ENCODE peak calls at places on chromosomes 6 and 20, in seven cellular contexts. One of them, this sample, is unnamed.

GRCh38 chr6:129498950-129499870 is 210.8 kb downstream of the ARHGAP18 start:
- DNase-seq in astrocyte: peak; percentile 46
- DNase-seq in type B pancreatic cell: no peak
- DNase-seq in CD8-positive, alpha-beta T cell: no peak
- DNase-seq in hepatocyte: peak; percentile 74
- DNase-seq in AG04450: no peak
- DNase-seq in brain microvascular endothelial cell: peak; percentile 29
- DNase-seq in this sample: peak; percentile 62

GRCh38 chr6:149938571-149939462 is 3.0 kb upstream of the ULBP2 start:
- DNase-seq in astrocyte: no peak
- DNase-seq in type B pancreatic cell: no peak
- DNase-seq in CD8-positive, alpha-beta T cell: no peak
- DNase-seq in hepatocyte: no peak
- DNase-seq in AG04450: no peak
- DNase-seq in brain microvascular endothelial cell: no peak
- DNase-seq in this sample: no peak

GRCh38 chr6:89350281-89351037 is 2.1 kb downstream of the UBE2J1 start:
- DNase-seq in astrocyte: peak; percentile 56
- DNase-seq in type B pancreatic cell: no peak
- DNase-seq in CD8-positive, alpha-beta T cell: no peak
- DNase-seq in hepatocyte: no peak
- DNase-seq in AG04450: no peak
- DNase-seq in brain microvascular endothelial cell: no peak
- DNase-seq in this sample: peak; percentile 2

GRCh38 chr6:8079116-8079515 is 14.9 kb upstream of the BLOC1S5 start:
- DNase-seq in astrocyte: no peak
- DNase-seq in type B pancreatic cell: no peak
- DNase-seq in CD8-positive, alpha-beta T cell: no peak
- DNase-seq in hepatocyte: no peak
- DNase-seq in AG04450: no peak
- DNase-seq in brain microvascular endothelial cell: no peak
- DNase-seq in this sample: no peak

GRCh38 chr6:87230801-87231200 is 75.4 kb downstream of the ZNF292 start:
- DNase-seq in astrocyte: no peak
- DNase-seq in type B pancreatic cell: no peak
- DNase-seq in CD8-positive, alpha-beta T cell: no peak
- DNase-seq in hepatocyte: no peak
- DNase-seq in AG04450: no peak
- DNase-seq in brain microvascular endothelial cell: no peak
- DNase-seq in this sample: no peak

GRCh38 chr20:35191419-35191818 is 19.5 kb downstream of the PROCR start:
- DNase-seq in astrocyte: no peak
- DNase-seq in type B pancreatic cell: peak; percentile 2
- DNase-seq in CD8-positive, alpha-beta T cell: no peak
- DNase-seq in hepatocyte: no peak
- DNase-seq in AG04450: no peak
- DNase-seq in brain microvascular endothelial cell: no peak
- DNase-seq in this sample: no peak

GRCh38 chr20:64077876-64078551 is 1.3 kb downstream of the RGS19 start:
- DNase-seq in astrocyte: no peak
- DNase-seq in type B pancreatic cell: no peak
- DNase-seq in CD8-positive, alpha-beta T cell: no peak
- DNase-seq in hepatocyte: no peak
- DNase-seq in AG04450: no peak
- DNase-seq in brain microvascular endothelial cell: no peak
- DNase-seq in this sample: no peak

GRCh38 chr6:51515052-51515402 is 572.4 kb downstream of the PKHD1 start:
- DNase-seq in astrocyte: no peak
- DNase-seq in type B pancreatic cell: no peak
- DNase-seq in CD8-positive, alpha-beta T cell: no peak
- DNase-seq in hepatocyte: no peak
- DNase-seq in AG04450: no peak
- DNase-seq in brain microvascular endothelial cell: no peak
- DNase-seq in this sample: no peak

GRCh38 chr20:58374027-58374850 is 14.8 kb upstream of the VAPB start:
- DNase-seq in astrocyte: no peak
- DNase-seq in type B pancreatic cell: no peak
- DNase-seq in CD8-positive, alpha-beta T cell: no peak
- DNase-seq in hepatocyte: no peak
- DNase-seq in AG04450: no peak
- DNase-seq in brain microvascular endothelial cell: no peak
- DNase-seq in this sample: no peak

GRCh38 chr6:139240161-139241010 is 51.4 kb downstream of the TXLNB start:
- DNase-seq in astrocyte: peak; percentile 88
- DNase-seq in type B pancreatic cell: no peak
- DNase-seq in CD8-positive, alpha-beta T cell: no peak
- DNase-seq in hepatocyte: peak; percentile 53
- DNase-seq in AG04450: peak; percentile 89
- DNase-seq in brain microvascular endothelial cell: peak; percentile 91
- DNase-seq in this sample: peak; percentile 17

GRCh38 chr6:38651121-38651784 is 11.5 kb upstream of the BTBD9 start:
- DNase-seq in astrocyte: no peak
- DNase-seq in type B pancreatic cell: no peak
- DNase-seq in CD8-positive, alpha-beta T cell: no peak
- DNase-seq in hepatocyte: no peak
- DNase-seq in AG04450: no peak
- DNase-seq in brain microvascular endothelial cell: no peak
- DNase-seq in this sample: peak; percentile 26

GRCh38 chr6:52931351-52931750 is 21.9 kb upstream of the GSTA3 start:
- DNase-seq in astrocyte: no peak
- DNase-seq in type B pancreatic cell: no peak
- DNase-seq in CD8-positive, alpha-beta T cell: no peak
- DNase-seq in hepatocyte: no peak
- DNase-seq in AG04450: no peak
- DNase-seq in brain microvascular endothelial cell: no peak
- DNase-seq in this sample: no peak

GRCh38 chr6:8707956-8708772 is 272.8 kb upstream of the SLC35B3 start:
- DNase-seq in astrocyte: no peak
- DNase-seq in type B pancreatic cell: no peak
- DNase-seq in CD8-positive, alpha-beta T cell: no peak
- DNase-seq in hepatocyte: peak; percentile 65
- DNase-seq in AG04450: no peak
- DNase-seq in brain microvascular endothelial cell: no peak
- DNase-seq in this sample: peak; percentile 1

GRCh38 chr20:62159835-62160234 is 16.3 kb downstream of the SS18L1 start:
- DNase-seq in astrocyte: peak; percentile 70
- DNase-seq in type B pancreatic cell: no peak
- DNase-seq in CD8-positive, alpha-beta T cell: no peak
- DNase-seq in hepatocyte: no peak
- DNase-seq in AG04450: no peak
- DNase-seq in brain microvascular endothelial cell: no peak
- DNase-seq in this sample: peak; percentile 14

GRCh38 chr6:73079611-73079955 is 145.7 kb downstream of the KHDC1L start:
- DNase-seq in astrocyte: peak; percentile 88
- DNase-seq in type B pancreatic cell: no peak
- DNase-seq in CD8-positive, alpha-beta T cell: no peak
- DNase-seq in hepatocyte: peak; percentile 8
- DNase-seq in AG04450: peak; percentile 27
- DNase-seq in brain microvascular endothelial cell: peak; percentile 36
- DNase-seq in this sample: peak; percentile 59

GRCh38 chr6:149450679-149451360 is 34.0 kb downstream of the ZC3H12D start:
- DNase-seq in astrocyte: no peak
- DNase-seq in type B pancreatic cell: peak; percentile 70
- DNase-seq in CD8-positive, alpha-beta T cell: no peak
- DNase-seq in hepatocyte: peak; percentile 48
- DNase-seq in AG04450: no peak
- DNase-seq in brain microvascular endothelial cell: no peak
- DNase-seq in this sample: no peak

GRCh38 chr20:59428006-59428405 is 127.6 kb downstream of the EDN3 start:
- DNase-seq in astrocyte: no peak
- DNase-seq in type B pancreatic cell: no peak
- DNase-seq in CD8-positive, alpha-beta T cell: no peak
- DNase-seq in hepatocyte: no peak
- DNase-seq in AG04450: no peak
- DNase-seq in brain microvascular endothelial cell: no peak
- DNase-seq in this sample: no peak

GRCh38 chr6:111692327-111693164 is 86.9 kb upstream of the TRAF3IP2 start:
- DNase-seq in astrocyte: peak; percentile 44
- DNase-seq in type B pancreatic cell: no peak
- DNase-seq in CD8-positive, alpha-beta T cell: no peak
- DNase-seq in hepatocyte: peak; percentile 56
- DNase-seq in AG04450: no peak
- DNase-seq in brain microvascular endothelial cell: no peak
- DNase-seq in this sample: no peak

GRCh38 chr6:157019115-157019628 is 242.0 kb downstream of the ARID1B start:
- DNase-seq in astrocyte: no peak
- DNase-seq in type B pancreatic cell: no peak
- DNase-seq in CD8-positive, alpha-beta T cell: no peak
- DNase-seq in hepatocyte: peak; percentile 10
- DNase-seq in AG04450: no peak
- DNase-seq in brain microvascular endothelial cell: no peak
- DNase-seq in this sample: peak; percentile 23
- TF ChIP-seq CTCF in astrocyte: no peak
- TF ChIP-seq CTCF in type B pancreatic cell: peak; percentile 45
- TF ChIP-seq CTCF in CD8-positive, alpha-beta T cell: no peak
- TF ChIP-seq CTCF in hepatocyte: no peak
- TF ChIP-seq CTCF in AG04450: no peak
- TF ChIP-seq CTCF in brain microvascular endothelial cell: no peak
- TF ChIP-seq CTCF in this sample: peak; percentile 42

GRCh38 chr20:43977252-43977651 is 62.6 kb downstream of the TOX2 start:
- DNase-seq in astrocyte: peak; percentile 51
- DNase-seq in type B pancreatic cell: no peak
- DNase-seq in CD8-positive, alpha-beta T cell: no peak
- DNase-seq in hepatocyte: no peak
- DNase-seq in AG04450: no peak
- DNase-seq in brain microvascular endothelial cell: no peak
- DNase-seq in this sample: peak; percentile 45
- TF ChIP-seq CTCF in astrocyte: no peak
- TF ChIP-seq CTCF in type B pancreatic cell: no peak
- TF ChIP-seq CTCF in CD8-positive, alpha-beta T cell: no peak
- TF ChIP-seq CTCF in hepatocyte: no peak
- TF ChIP-seq CTCF in AG04450: no peak
- TF ChIP-seq CTCF in brain microvascular endothelial cell: no peak
- TF ChIP-seq CTCF in this sample: no peak

GRCh38 chr6:157952751-157953479 is 28.7 kb upstream of the SYNJ2 start:
- DNase-seq in astrocyte: no peak
- DNase-seq in type B pancreatic cell: no peak
- DNase-seq in CD8-positive, alpha-beta T cell: no peak
- DNase-seq in hepatocyte: peak; percentile 26
- DNase-seq in AG04450: no peak
- DNase-seq in brain microvascular endothelial cell: no peak
- DNase-seq in this sample: peak; percentile 7

GRCh38 chr6:157953580-157954091 is 28.0 kb upstream of the SYNJ2 start:
- DNase-seq in astrocyte: no peak
- DNase-seq in type B pancreatic cell: no peak
- DNase-seq in CD8-positive, alpha-beta T cell: no peak
- DNase-seq in hepatocyte: peak; percentile 31
- DNase-seq in AG04450: no peak
- DNase-seq in brain microvascular endothelial cell: no peak
- DNase-seq in this sample: no peak

GRCh38 chr6:157955675-157956074 is 26.0 kb upstream of the SYNJ2 start:
- DNase-seq in astrocyte: no peak
- DNase-seq in type B pancreatic cell: no peak
- DNase-seq in CD8-positive, alpha-beta T cell: no peak
- DNase-seq in hepatocyte: no peak
- DNase-seq in AG04450: no peak
- DNase-seq in brain microvascular endothelial cell: no peak
- DNase-seq in this sample: no peak

GRCh38 chr6:157956171-157956730 is 25.4 kb upstream of the SYNJ2 start:
- DNase-seq in astrocyte: no peak
- DNase-seq in type B pancreatic cell: no peak
- DNase-seq in CD8-positive, alpha-beta T cell: no peak
- DNase-seq in hepatocyte: no peak
- DNase-seq in AG04450: no peak
- DNase-seq in brain microvascular endothelial cell: no peak
- DNase-seq in this sample: no peak

DNA sequence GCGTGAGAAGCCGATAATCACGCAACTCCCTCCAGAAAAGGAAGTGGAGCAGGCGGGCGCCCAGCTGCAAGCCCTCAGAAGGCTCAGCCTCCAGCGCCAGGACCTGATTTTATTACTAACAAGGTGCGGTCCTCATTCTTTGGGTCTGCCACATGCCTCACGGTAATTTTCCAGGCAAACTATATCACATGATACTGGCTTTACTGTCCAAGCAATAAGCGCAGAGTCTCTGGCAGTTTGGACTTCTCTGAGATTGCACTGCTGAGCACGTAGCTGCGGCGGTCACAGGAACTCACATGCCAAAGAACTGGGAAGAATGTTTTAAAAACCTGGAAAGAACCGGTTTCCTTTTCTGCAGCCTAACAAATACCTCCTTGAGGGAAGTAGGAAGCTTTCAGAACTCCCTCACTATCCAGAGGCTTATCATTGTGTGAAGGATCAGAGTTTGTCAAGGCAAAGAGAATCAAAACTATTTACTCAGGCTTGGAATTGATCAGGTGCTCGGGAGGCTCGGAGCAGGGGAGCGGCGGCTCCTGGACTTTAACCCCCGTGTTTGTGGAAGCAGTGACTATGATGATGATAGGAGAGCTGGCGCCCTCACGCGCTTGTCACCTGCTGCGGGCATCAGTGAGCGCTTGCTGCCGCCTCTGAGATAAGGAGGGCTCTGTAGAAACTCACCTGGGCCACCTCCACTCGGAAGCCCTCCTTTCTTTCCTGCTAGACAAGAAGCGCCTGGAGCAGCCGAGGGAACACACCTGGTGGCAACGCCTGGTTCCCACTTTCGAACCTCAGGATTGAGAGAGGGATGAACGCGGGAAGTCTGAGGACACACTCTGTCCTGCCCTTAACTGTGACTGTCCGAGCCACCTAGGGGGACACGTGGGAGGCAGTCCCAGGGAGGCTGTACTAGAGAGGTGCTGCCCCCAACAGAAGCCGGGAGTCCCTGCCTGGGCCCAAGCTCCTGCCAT is 27.2 kb upstream of the SYNJ2 start:
- DNase-seq in astrocyte: no peak
- DNase-seq in type B pancreatic cell: no peak
- DNase-seq in CD8-positive, alpha-beta T cell: no peak
- DNase-seq in hepatocyte: peak; percentile 92
- DNase-seq in AG04450: no peak
- DNase-seq in brain microvascular endothelial cell: no peak
- DNase-seq in this sample: no peak
- TF ChIP-seq CTCF in astrocyte: no peak
- TF ChIP-seq CTCF in type B pancreatic cell: no peak
- TF ChIP-seq CTCF in CD8-positive, alpha-beta T cell: no peak
- TF ChIP-seq CTCF in hepatocyte: no peak
- TF ChIP-seq CTCF in AG04450: no peak
- TF ChIP-seq CTCF in brain microvascular endothelial cell: no peak
- TF ChIP-seq CTCF in this sample: no peak

DNA sequence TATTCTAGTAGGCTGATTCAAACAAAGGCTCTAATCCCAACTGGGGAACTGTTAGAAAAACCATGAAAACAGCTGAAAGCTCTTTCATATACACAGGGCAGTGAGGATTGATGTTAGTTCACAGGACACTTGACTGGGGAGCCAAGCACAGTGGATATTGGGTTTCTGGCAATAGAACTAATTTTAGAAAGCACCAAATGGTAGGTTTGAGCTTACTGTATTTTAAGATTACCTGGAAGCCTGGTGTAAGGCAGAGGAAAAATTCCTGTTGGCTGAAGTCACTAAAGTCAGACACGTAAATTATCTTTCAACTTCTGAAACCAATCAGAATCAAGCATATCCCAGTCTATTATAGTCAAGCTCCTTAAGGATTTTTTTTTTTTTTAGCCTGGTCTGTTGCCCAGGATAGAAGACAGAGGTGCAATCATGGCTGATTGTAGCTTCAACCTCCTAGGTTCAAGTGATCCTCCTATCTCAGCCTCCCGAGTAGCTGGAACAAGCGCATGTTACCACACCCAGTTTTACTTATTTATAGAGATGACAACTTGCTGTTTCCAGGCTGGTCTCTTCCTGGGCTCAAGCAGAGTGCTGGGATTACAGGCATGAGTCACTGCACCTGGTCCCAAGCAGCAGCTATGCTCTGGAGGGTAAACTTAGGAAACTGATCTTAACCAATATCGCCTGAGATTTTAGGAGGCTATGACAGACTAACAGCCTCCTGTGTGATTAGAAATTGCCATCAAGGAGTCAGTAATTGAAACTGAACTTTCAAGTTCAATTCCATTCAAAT is 32.5 kb upstream of the SYNCRIP start:
- DNase-seq in astrocyte: peak; percentile 73
- DNase-seq in type B pancreatic cell: no peak
- DNase-seq in CD8-positive, alpha-beta T cell: no peak
- DNase-seq in hepatocyte: peak; percentile 31
- DNase-seq in AG04450: no peak
- DNase-seq in brain microvascular endothelial cell: peak; percentile 47
- DNase-seq in this sample: peak; percentile 48
- TF ChIP-seq CTCF in astrocyte: no peak
- TF ChIP-seq CTCF in type B pancreatic cell: no peak
- TF ChIP-seq CTCF in CD8-positive, alpha-beta T cell: no peak
- TF ChIP-seq CTCF in hepatocyte: no peak
- TF ChIP-seq CTCF in AG04450: no peak
- TF ChIP-seq CTCF in brain microvascular endothelial cell: no peak
- TF ChIP-seq CTCF in this sample: no peak